ENCODE peak calls at places on chromosomes 2 and 18, in ten cellular contexts. F, K, G, S, C, T, D, L, O and E are unnamed samples.

GRCh38 chr2:144774786-144775185 is 254.9 kb upstream of the ZEB2 start:
- DNase-seq in F (no peak), K (no peak), G (no peak), S (no peak), C (no peak), T (no peak), D (no peak), L (no peak), O (no peak), E (no peak)

GRCh38 chr18:9648431-9649163 is 34.2 kb upstream of the PPP4R1 start:
- DNase-seq in F (no peak), K (no peak), G (peak; percentile 84), S (no peak), C (no peak), T (no peak), D (no peak), L (no peak), O (no peak), E (no peak)

GRCh38 chr2:229519655-229520054 is 194.7 kb downstream of the DNER start:
- DNase-seq in F (no peak), K (no peak), G (no peak), S (no peak), C (no peak), T (no peak), D (no peak), L (no peak), O (no peak), E (no peak)

GRCh38 chr2:217512259-217512658 is 490.5 kb downstream of the TNS1 start:
- DNase-seq in F (no peak), K (no peak), G (no peak), S (no peak), C (no peak), T (peak; percentile 13), D (no peak), L (no peak), O (no peak), E (no peak)

GRCh38 chr2:73759287-73759764 is 20.6 kb downstream of the DUSP11 start:
- DNase-seq in F (no peak), K (no peak), G (no peak), S (no peak), C (no peak), T (peak; percentile 22), D (no peak), L (no peak), O (no peak), E (no peak)

GRCh38 chr2:55309441-55309840 is 40.4 kb upstream of the MTIF2 start:
- DNase-seq in F (no peak), K (no peak), G (peak; percentile 9), S (peak; percentile 15), C (no peak), T (peak; percentile 18), D (no peak), L (no peak), O (no peak), E (no peak)

GRCh38 chr2:118089015-118089800 is 937 bp downstream of the INSIG2 start:
- DNase-seq in F (no peak), K (no peak), G (peak; percentile 68), S (no peak), C (peak; percentile 27), T (peak; percentile 50), D (no peak), L (peak; percentile 8), O (peak; percentile 18), E (no peak)

GRCh38 chr2:9063023-9063606 is 59.6 kb upstream of the MBOAT2 start:
- DNase-seq in F (no peak), K (no peak), G (no peak), S (no peak), C (no peak), T (no peak), D (no peak), L (no peak), O (no peak), E (no peak)

GRCh38 chr2:70678576-70679143 is 89.3 kb downstream of the ADD2 start:
- DNase-seq in F (no peak), K (no peak), G (no peak), S (no peak), C (no peak), T (no peak), D (no peak), L (peak; percentile 24), O (no peak), E (peak; percentile 27)

GRCh38 chr2:8626572-8626971 is 55.3 kb upstream of the ID2 start:
- DNase-seq in F (no peak), K (no peak), G (no peak), S (no peak), C (no peak), T (no peak), D (no peak), L (no peak), O (no peak), E (no peak)

GRCh38 chr2:103144837-103145236 is 383.0 kb downstream of the TMEM182 start:
- DNase-seq in F (no peak), K (no peak), G (no peak), S (no peak), C (no peak), T (no peak), D (no peak), L (no peak), O (no peak), E (no peak)

GRCh38 chr2:150410809-150411208 is 76.7 kb downstream of the RND3 start:
- DNase-seq in F (no peak), K (no peak), G (no peak), S (peak; percentile 15), C (peak; percentile 15), T (peak; percentile 36), D (no peak), L (no peak), O (no peak), E (no peak)

GRCh38 chr2:237996041-237996593 is 29.3 kb downstream of the UBE2F start:
- DNase-seq in F (no peak), K (no peak), G (peak; percentile 14), S (peak; percentile 44), C (no peak), T (peak; percentile 36), D (no peak), L (no peak), O (peak; percentile 11), E (no peak)

GRCh38 chr2:119864318-119864717 is 104.6 kb downstream of the PTPN4 start:
- DNase-seq in F (no peak), K (no peak), G (peak; percentile 11), S (no peak), C (no peak), T (no peak), D (no peak), L (no peak), O (no peak), E (no peak)

GRCh38 chr2:101307950-101308431 is 510 bp downstream of the RNF149 start:
- DNase-seq in F (no peak), K (peak; percentile 50), G (peak; percentile 37), S (no peak), C (no peak), T (no peak), D (no peak), L (no peak), O (peak; percentile 42), E (no peak)

GRCh38 chr18:25244170-25244569 is 107.8 kb downstream of the ZNF521 start:
- DNase-seq in F (no peak), K (no peak), G (no peak), S (no peak), C (no peak), T (no peak), D (no peak), L (no peak), O (no peak), E (no peak)

GRCh38 chr2:31666878-31667277 is 86.1 kb upstream of the SRD5A2 start:
- DNase-seq in F (no peak), K (no peak), G (no peak), S (no peak), C (no peak), T (no peak), D (no peak), L (no peak), O (no peak), E (no peak)

GRCh38 chr2:130963849-130964793 is 127.4 kb downstream of the ARHGEF4 start:
- DNase-seq in F (no peak), K (peak; percentile 48), G (no peak), S (no peak), C (peak; percentile 16), T (peak; percentile 41), D (peak; percentile 18), L (peak; percentile 21), O (no peak), E (no peak)

GRCh38 chr18:22185723-22186386 is 16.5 kb downstream of the GATA6 start:
- DNase-seq in F (no peak), K (no peak), G (no peak), S (no peak), C (no peak), T (no peak), D (no peak), L (no peak), O (no peak), E (no peak)

GRCh38 chr18:67362906-67363305 is 153.6 kb downstream of the DSEL start:
- DNase-seq in F (no peak), K (no peak), G (no peak), S (no peak), C (no peak), T (no peak), D (no peak), L (no peak), O (no peak), E (no peak)

GRCh38 chr2:31886700-31887099 is 124.1 kb downstream of the MEMO1 start:
- DNase-seq in F (no peak), K (no peak), G (no peak), S (no peak), C (peak; percentile 10), T (no peak), D (no peak), L (no peak), O (no peak), E (no peak)

GRCh38 chr2:196293751-196294486 is 122.5 kb upstream of the STK17B start:
- DNase-seq in F (no peak), K (no peak), G (peak; percentile 89), S (peak; percentile 75), C (peak; percentile 13), T (peak; percentile 67), D (no peak), L (no peak), O (no peak), E (no peak)

GRCh38 chr2:120722603-120723421 is 12.9 kb upstream of the GLI2 start:
- DNase-seq in F (no peak), K (no peak), G (no peak), S (no peak), C (no peak), T (peak; percentile 60), D (no peak), L (no peak), O (no peak), E (no peak)

GRCh38 chr18:13379930-13380665 is 161.5 kb downstream of the LDLRAD4 start:
- DNase-seq in F (no peak), K (no peak), G (no peak), S (no peak), C (no peak), T (no peak), D (no peak), L (no peak), O (no peak), E (peak; percentile 13)

GRCh38 chr2:239938651-239939486 is 86.3 kb downstream of the NDUFA10 start:
- DNase-seq in F (no peak), K (no peak), G (no peak), S (no peak), C (no peak), T (no peak), D (no peak), L (no peak), O (no peak), E (peak; percentile 20)

GRCh38 chr18:7757175-7757574 is 190.1 kb downstream of the PTPRM start:
- DNase-seq in F (no peak), K (no peak), G (peak; percentile 48), S (no peak), C (no peak), T (no peak), D (no peak), L (no peak), O (no peak), E (no peak)

GRCh38 chr2:98459776-98460175 is 15.1 kb downstream of the INPP4A start:
- DNase-seq in F (no peak), K (no peak), G (peak; percentile 57), S (no peak), C (no peak), T (no peak), D (no peak), L (no peak), O (no peak), E (no peak)

GRCh38 chr18:33123852-33124251 is 316.7 kb downstream of the CCDC178 start:
- DNase-seq in F (no peak), K (no peak), G (no peak), S (no peak), C (no peak), T (no peak), D (peak; percentile 93), L (no peak), O (no peak), E (no peak)